ENCODE peak calls at places on chromosomes 11 and 22, in four cellular contexts. I is HepG2, O is body of pancreas, Q is uterus. A is an unnamed sample.

GRCh38 chr22:31893460-31893859 is 50.9 kb upstream of the YWHAH start:
- DNase-seq in Q (no peak), O (no peak), I (peak; percentile 23), A (no peak)

GRCh38 chr11:70109903-70110302 is 31.8 kb downstream of the ANO1 start:
- DNase-seq in I (no peak), Q (no peak), O (no peak), A (no peak)

GRCh38 chr11:73141309-73142127 is 600 bp downstream of the FCHSD2 start:
- DNase-seq in O (peak; percentile 69), Q (peak; percentile 72), I (peak; percentile 47), A (peak; percentile 67)

GRCh38 chr11:46676436-46677158 is 23.8 kb downstream of the ARHGAP1 start:
- DNase-seq in I (no peak), O (no peak), Q (no peak), A (no peak)

GRCh38 chr22:45680932-45681700 is 9.5 kb downstream of the ATXN10 start:
- DNase-seq in I (no peak), Q (no peak), O (no peak), A (no peak)

GRCh38 chr22:24894220-24894975 is 52.1 kb downstream of the LHFPL7 start:
- DNase-seq in I (peak; percentile 96), Q (peak; percentile 66), O (peak; percentile 98), A (peak; percentile 63)

GRCh38 chr11:45622283-45622682 is 43.1 kb downstream of the CHST1 start:
- DNase-seq in O (no peak), I (no peak), Q (no peak), A (no peak)

GRCh38 chr11:62560566-62561103 is 13.1 kb downstream of the EEF1G start:
- DNase-seq in O (peak; percentile 88), Q (peak; percentile 92), I (peak; percentile 91), A (peak; percentile 86)

GRCh38 chr11:697028-697491 is 1.4 kb downstream of the TMEM80 start:
- DNase-seq in I (no peak), Q (peak; percentile 42), O (peak; percentile 43), A (no peak)

GRCh38 chr11:73894725-73895335 is 18.0 kb downstream of the PAAF1 start:
- DNase-seq in I (no peak), Q (no peak), O (no peak), A (no peak)

GRCh38 chr22:37488337-37489135 is 2.4 kb upstream of the MFNG start:
- DNase-seq in I (peak; percentile 62), O (no peak), Q (no peak), A (no peak)

GRCh38 chr11:109994896-109995295 is 98.3 kb upstream of the ZC3H12C start:
- DNase-seq in O (no peak), I (no peak), Q (no peak), A (no peak)

GRCh38 chr11:106086850-106087249 is 9.4 kb downstream of the AASDHPPT start:
- DNase-seq in Q (no peak), O (no peak), I (no peak), A (no peak)

GRCh38 chr11:30911247-30911646 is 325.1 kb upstream of the MPPED2 start:
- DNase-seq in O (no peak), I (no peak), Q (no peak), A (no peak)

GRCh38 chr11:128246364-128247234 is 340.8 kb downstream of the ETS1 start:
- DNase-seq in Q (peak; percentile 62), O (no peak), I (no peak), A (peak; percentile 40)

GRCh38 chr11:120305286-120305685 is 19.8 kb upstream of the TLCD5 start:
- DNase-seq in O (no peak), I (no peak), Q (no peak), A (no peak)

GRCh38 chr11:7512525-7513209 is 1.1 kb upstream of the PPFIBP2 start:
- DNase-seq in I (peak; percentile 13), Q (peak; percentile 76), O (peak; percentile 74), A (peak; percentile 75)

GRCh38 chr22:50525991-50526848 is 822 bp upstream of the SCO2 start:
- DNase-seq in O (peak; percentile 83), Q (peak; percentile 80), I (peak; percentile 44), A (peak; percentile 70)

GRCh38 chr11:78927511-78927910 is 352.8 kb upstream of the NARS2 start:
- DNase-seq in O (no peak), I (no peak), Q (no peak), A (no peak)

GRCh38 chr22:40244586-40244985 is 66.9 kb downstream of the TNRC6B start:
- DNase-seq in I (no peak), Q (no peak), O (no peak), A (no peak)

GRCh38 chr11:109423114-109423859 is 1.3 kb downstream of the C11orf87 start:
- DNase-seq in Q (no peak), I (no peak), O (no peak), A (no peak)

GRCh38 chr11:5274340-5274739 is 4.6 kb upstream of the HBE1 start:
- DNase-seq in I (no peak), O (no peak), Q (no peak), A (no peak)

GRCh38 chr11:11426226-11426915 is 73.3 kb upstream of the CSNK2A3 start:
- DNase-seq in I (no peak), Q (no peak), O (no peak), A (no peak)

GRCh38 chr11:10604340-10604748 is 35.9 kb upstream of the LYVE1 start:
- DNase-seq in Q (peak; percentile 63), I (peak; percentile 83), O (no peak), A (peak; percentile 67)

GRCh38 chr11:126477526-126478275 is 122.2 kb downstream of the ST3GAL4 start:
- DNase-seq in Q (no peak), O (no peak), I (no peak), A (no peak)

GRCh38 chr22:35349704-35350538 is 31.0 kb upstream of the HMOX1 start:
- DNase-seq in O (peak; percentile 39), Q (peak; percentile 37), I (no peak), A (peak; percentile 34)

GRCh38 chr11:8277691-8278090 is 14.0 kb upstream of the LMO1 start:
- DNase-seq in O (peak; percentile 7), I (no peak), Q (no peak), A (no peak)

GRCh38 chr11:65478411-65479183 is 20.2 kb upstream of the MALAT1 start:
- DNase-seq in I (no peak), O (peak; percentile 59), Q (peak; percentile 85), A (peak; percentile 69)

GRCh38 chr11:65476632-65477270 is 22.1 kb upstream of the MALAT1 start:
- DNase-seq in Q (no peak), O (peak; percentile 53), I (no peak), A (no peak)

GRCh38 chr11:65477271-65478029 is 21.4 kb upstream of the MALAT1 start:
- DNase-seq in Q (peak; percentile 97), I (peak; percentile 88), O (peak; percentile 98), A (peak; percentile 96)

GRCh38 chr11:65482306-65482850 is 16.5 kb upstream of the MALAT1 start:
- DNase-seq in O (no peak), I (no peak), Q (no peak), A (no peak)

GRCh38 chr11:65479184-65480145 is 19.4 kb upstream of the MALAT1 start:
- DNase-seq in I (no peak), Q (peak; percentile 72), O (peak; percentile 84), A (peak; percentile 81)
- TF ChIP-seq POLR2A in I (no peak), Q (no peak), O (no peak), A (no peak)

DNA sequence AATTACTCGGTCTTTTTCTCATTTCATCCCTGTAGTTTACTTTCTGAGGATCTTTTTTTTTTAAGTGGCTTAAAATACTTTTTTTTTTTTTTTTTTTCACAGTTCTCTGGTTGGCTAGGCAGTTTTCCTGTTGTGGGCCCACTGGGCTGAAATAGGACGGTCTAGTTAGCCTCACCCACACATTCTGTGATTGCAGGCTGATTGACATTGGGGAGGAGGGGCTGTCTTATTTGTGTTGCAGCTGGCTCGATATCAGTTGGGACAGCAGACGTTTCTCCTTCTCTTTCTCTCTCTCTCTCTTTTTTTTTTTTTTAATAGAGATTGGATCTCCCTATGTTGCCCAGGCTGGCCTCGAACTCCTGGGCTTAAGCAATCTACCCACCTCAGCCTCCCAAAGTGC is 6.9 kb downstream of the BCR start:
- DNase-seq in Q (no peak), O (no peak), I (no peak), A (no peak)
- H3K27ac ChIP-seq in Q (no peak overlapping the region), O (no peak overlapping the region), I (no peak overlapping the region), A (no peak overlapping the region)

DNA sequence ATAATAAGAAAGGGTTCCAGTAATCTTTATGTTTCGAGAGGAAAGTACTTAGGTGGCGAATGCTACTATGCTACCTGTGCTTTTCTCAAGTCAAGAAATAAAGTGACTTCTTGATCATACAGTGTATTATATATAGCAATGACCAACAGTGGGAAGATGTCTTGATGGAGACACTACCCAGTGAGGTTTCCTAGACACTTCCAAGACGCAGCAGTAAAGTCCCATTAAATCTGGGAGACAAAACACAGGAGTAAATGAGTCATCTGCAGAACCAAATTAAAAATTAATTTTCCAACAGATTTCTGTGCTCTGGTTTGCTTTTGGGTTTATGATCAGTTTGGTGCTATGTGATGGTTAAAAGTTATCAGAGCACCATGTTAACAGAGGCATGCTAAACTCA is 29.1 kb upstream of the RAB38 start:
- DNase-seq in O (no peak), Q (no peak), I (no peak), A (no peak)
- TF ChIP-seq POLR2A in O (no peak), Q (no peak), I (no peak), A (no peak)

DNA sequence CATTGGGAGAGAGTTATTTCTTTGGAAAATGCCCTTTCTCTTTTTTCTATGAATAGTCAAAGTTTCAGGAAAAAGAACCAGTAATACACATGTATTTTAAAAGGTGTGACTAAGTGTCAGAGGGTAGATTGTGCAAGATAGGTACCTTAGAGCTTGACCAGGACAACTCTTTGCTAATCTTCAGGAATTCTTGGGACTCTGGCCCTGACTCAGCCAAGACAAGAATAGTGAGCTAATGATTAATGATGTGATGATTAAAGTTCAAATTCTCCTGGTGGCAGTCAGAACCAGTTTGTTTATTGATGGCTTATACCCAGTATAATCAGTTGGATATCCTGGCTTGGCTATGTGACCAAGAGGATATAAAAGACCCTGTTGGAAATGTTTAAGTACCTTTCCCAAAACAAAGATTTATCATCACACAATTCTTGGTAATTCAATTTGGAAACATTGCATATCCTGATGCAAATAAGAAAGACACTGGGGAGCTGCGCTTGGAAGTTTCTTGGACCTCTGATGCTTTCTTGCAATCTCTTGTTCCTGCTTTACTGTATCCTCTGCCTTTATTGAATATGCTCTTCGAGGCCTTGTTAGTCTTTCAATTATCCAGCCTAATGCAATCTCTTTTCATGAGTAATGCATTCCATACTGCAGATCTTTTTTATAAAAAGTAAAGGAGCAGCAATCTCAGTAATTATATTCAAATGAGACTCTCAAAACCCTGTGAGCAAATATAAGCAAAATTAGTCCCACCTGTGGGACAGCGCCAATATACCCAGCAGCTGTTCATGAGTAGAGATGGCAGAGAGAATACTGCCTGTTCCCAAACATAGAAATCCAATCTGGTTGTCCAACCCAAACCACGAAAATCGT is 48.0 kb upstream of the CEP126 start:
- DNase-seq in I (peak; percentile 93), Q (no peak), O (no peak), A (no peak)
- H3K27ac ChIP-seq in I (peak overlapping the region; percentile 56), Q (no peak overlapping the region), O (no peak overlapping the region), A (no peak overlapping the region)

DNA sequence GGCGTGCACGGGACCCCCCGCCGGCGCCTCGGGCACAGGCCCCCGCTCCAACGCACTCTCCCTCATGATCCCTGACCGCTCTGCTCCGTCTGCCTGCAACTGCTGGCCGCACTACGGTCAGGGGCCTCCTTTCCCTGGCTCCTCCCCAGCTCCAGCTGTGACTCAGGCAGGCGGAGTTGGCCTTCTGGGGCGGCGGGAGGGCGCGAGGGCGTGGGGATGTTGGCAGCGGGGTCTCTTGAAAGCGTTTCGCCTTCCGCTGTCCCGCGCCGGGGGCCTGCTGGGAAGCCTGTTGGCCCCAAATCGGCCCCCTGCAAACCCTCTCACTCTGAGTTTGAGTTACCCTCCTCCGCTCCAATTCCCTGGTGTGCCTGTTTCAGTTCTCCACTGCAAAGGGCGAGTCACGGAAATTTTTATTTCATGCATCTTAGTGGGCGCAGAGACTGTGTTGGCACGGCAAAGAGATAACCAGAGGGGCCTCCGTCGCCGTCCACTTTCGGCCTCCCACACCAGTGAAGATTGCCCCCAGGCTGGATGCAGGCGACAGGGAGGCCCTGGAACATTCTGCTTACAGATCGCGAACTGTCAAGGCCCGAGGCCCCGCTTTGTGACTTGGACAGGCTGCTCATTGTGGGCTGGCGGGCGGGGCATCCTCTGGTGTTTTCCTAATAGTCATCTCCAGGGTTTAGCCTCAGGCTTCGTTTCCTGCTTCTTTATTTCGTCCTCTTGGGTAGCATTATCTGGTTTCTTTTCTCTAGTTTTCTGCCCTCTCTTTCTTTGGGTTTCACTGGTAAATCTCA is at the start of gene CAVIN3:
- DNase-seq in I (no peak), Q (peak; percentile 91), O (peak; percentile 87), A (peak; percentile 82)
- TF ChIP-seq POLR2A in I (no peak), Q (peak; percentile 51), O (no peak), A (no peak)